ENCODE peak calls at places on chromosomes 5 and 9, in seven cellular contexts. L, E, R, B, J, M and G are unnamed samples.

GRCh38 chr5:135131801-135132675 is 98.0 kb upstream of the PITX1 start:
- DNase-seq in L (no peak), E (peak), R (no peak), B (no peak), J (no peak), M (no peak), G (no peak)

GRCh38 chr9:105241356-105242043 is 3.0 kb upstream of the SLC44A1 start:
- DNase-seq in L (no peak), E (no peak), R (no peak), B (no peak), J (no peak), M (no peak), G (no peak)

GRCh38 chr5:137624786-137625349 is 111.0 kb downstream of the KLHL3 start:
- DNase-seq in L (no peak), E (no peak), R (no peak), B (no peak), J (no peak), M (no peak), G (no peak)

GRCh38 chr9:12748954-12749353 is 25.9 kb upstream of the LURAP1L start:
- DNase-seq in L (no peak), E (no peak), R (no peak), B (no peak), J (no peak), M (no peak), G (no peak)

GRCh38 chr5:10832987-10833386 is 72.0 kb upstream of the DAP start:
- DNase-seq in L (no peak), E (no peak), R (no peak), B (no peak), J (no peak), M (no peak), G (no peak)

GRCh38 chr5:153629496-153629895 is 139.0 kb downstream of the GRIA1 start:
- DNase-seq in L (no peak), E (no peak), R (no peak), B (no peak), J (no peak), M (no peak), G (no peak)

GRCh38 chr9:81632599-81632998 is 56.7 kb downstream of the TLE1 start:
- DNase-seq in L (no peak), E (no peak), R (no peak), B (no peak), J (no peak), M (peak), G (no peak)

GRCh38 chr5:112420111-112420864 is 1.2 kb upstream of the EPB41L4A start:
- DNase-seq in L (peak), E (peak), R (peak), B (peak), J (peak), M (peak), G (peak)

GRCh38 chr9:113462781-113463286 is 693 bp upstream of the RGS3 start:
- DNase-seq in L (no peak), E (no peak), R (no peak), B (no peak), J (no peak), M (no peak), G (no peak)

GRCh38 chr5:141825241-141825671 is 53.0 kb downstream of the PCDH1 start:
- DNase-seq in L (no peak), E (no peak), R (no peak), B (no peak), J (no peak), M (no peak), G (no peak)

GRCh38 chr5:74521401-74521800 is 119.1 kb downstream of the ENC1 start:
- DNase-seq in L (no peak), E (no peak), R (no peak), B (no peak), J (no peak), M (no peak), G (no peak)

GRCh38 chr9:37903581-37903830 is 421 bp downstream of the SLC25A51 start:
- DNase-seq in L (peak), E (no peak), R (no peak), B (peak), J (no peak), M (no peak), G (no peak)

GRCh38 chr5:146909496-146910068 is 31.0 kb upstream of the PPP2R2B start:
- DNase-seq in L (no peak), E (no peak), R (no peak), B (peak), J (no peak), M (no peak), G (no peak)

GRCh38 chr5:146910239-146910638 is 31.7 kb upstream of the PPP2R2B start:
- DNase-seq in L (no peak), E (no peak), R (no peak), B (no peak), J (peak), M (peak), G (no peak)

GRCh38 chr5:146904890-146905289 is 26.3 kb upstream of the PPP2R2B start:
- DNase-seq in L (no peak), E (no peak), R (no peak), B (no peak), J (no peak), M (no peak), G (no peak)

GRCh38 chr5:146903789-146904188 is 25.2 kb upstream of the PPP2R2B start:
- DNase-seq in L (no peak), E (no peak), R (no peak), B (no peak), J (no peak), M (peak), G (no peak)

DNA sequence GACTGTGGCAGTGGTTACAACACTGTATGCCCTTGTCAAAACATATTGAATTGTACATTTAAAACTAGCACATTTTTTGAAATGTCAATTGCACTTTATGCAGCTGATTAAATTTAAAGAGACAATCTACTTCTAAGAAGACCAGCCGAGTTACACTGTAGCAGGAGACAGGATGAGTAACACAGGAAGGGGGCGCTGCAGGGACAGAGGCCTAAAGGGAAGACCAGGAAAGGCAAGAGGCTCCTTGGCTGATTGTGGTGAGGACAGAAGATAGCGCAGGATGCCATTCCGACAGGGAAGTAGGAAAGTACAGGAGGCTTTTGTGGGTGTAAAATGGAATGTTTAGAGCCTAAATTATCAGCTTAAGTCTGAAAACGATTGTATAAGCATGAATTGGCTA is 28.2 kb upstream of the PPP2R2B start:
- DNase-seq in L (peak), E (peak), R (peak), B (no peak), J (no peak), M (peak), G (peak)
- TF ChIP-seq CTCF in L (peak), E (peak), R (peak), B (no peak), J (no peak), M (peak), G (no peak)

GRCh38 chr5:140107312-140108092 is 6.4 kb upstream of the PURA start:
- DNase-seq in L (peak), E (peak), R (peak), B (peak), J (peak), M (peak), G (peak)
- TF ChIP-seq CTCF in L (no peak), E (no peak), R (peak), B (peak), J (peak), M (peak), G (no peak)

GRCh38 chr5:95799181-95799835 is 23.2 kb downstream of the GLRX start:
- DNase-seq in L (no peak), E (no peak), R (no peak), B (no peak), J (no peak), M (no peak), G (no peak)
- TF ChIP-seq CTCF in L (no peak), E (no peak), R (no peak), B (no peak), J (no peak), M (no peak), G (no peak)

GRCh38 chr9:123102380-123103113 is 69.1 kb downstream of the GPR21 start:
- DNase-seq in L (no peak), E (no peak), R (no peak), B (no peak), J (no peak), M (peak), G (no peak)

GRCh38 chr9:123097709-123098459 is 64.4 kb downstream of the GPR21 start:
- DNase-seq in L (no peak), E (no peak), R (no peak), B (no peak), J (no peak), M (no peak), G (no peak)

GRCh38 chr9:123104807-123105206 is 71.3 kb downstream of the GPR21 start:
- DNase-seq in L (no peak), E (no peak), R (no peak), B (no peak), J (no peak), M (no peak), G (no peak)

GRCh38 chr9:123099548-123099947 is 66.1 kb downstream of the GPR21 start:
- DNase-seq in L (no peak), E (no peak), R (no peak), B (no peak), J (no peak), M (no peak), G (no peak)

GRCh38 chr9:123099042-123099441 is 65.6 kb downstream of the GPR21 start:
- DNase-seq in L (no peak), E (no peak), R (no peak), B (no peak), J (no peak), M (no peak), G (no peak)
- TF ChIP-seq CTCF in L (no peak), E (no peak), R (no peak), B (no peak), J (no peak), M (no peak), G (no peak)

GRCh38 chr5:172666251-172666650 is 25.2 kb downstream of the NEURL1B start:
- DNase-seq in L (peak), E (peak), R (no peak), B (no peak), J (no peak), M (no peak), G (no peak)

GRCh38 chr5:172665049-172665541 is 24.0 kb downstream of the NEURL1B start:
- DNase-seq in L (no peak), E (no peak), R (no peak), B (no peak), J (no peak), M (no peak), G (no peak)

GRCh38 chr5:172662596-172662995 is 21.5 kb downstream of the NEURL1B start:
- DNase-seq in L (no peak), E (no peak), R (no peak), B (no peak), J (no peak), M (no peak), G (no peak)

GRCh38 chr5:172661536-172661935 is 20.5 kb downstream of the NEURL1B start:
- DNase-seq in L (peak), E (no peak), R (no peak), B (no peak), J (no peak), M (no peak), G (no peak)

DNA sequence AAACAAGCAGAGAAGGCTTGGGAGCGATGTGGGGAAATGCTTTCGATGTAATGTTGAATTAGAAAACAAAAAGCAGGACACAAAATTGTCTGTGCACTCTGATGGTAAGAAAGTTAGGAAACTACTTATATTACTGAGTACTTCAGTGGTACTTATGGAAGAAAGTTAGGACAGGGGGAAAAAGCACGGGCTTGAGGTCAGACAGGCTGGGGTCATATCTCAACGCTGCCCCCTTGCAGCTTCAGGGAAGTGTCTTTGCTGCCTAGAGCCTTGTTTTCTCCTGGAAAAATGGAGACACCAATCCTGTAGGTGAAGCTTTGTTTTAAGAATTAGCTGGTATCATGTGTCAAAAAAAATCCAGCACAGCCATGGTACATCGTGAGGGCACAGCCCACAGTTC is 23.0 kb downstream of the NEURL1B start:
- DNase-seq in L (no peak), E (no peak), R (no peak), B (no peak), J (no peak), M (no peak), G (no peak)
- TF ChIP-seq CTCF in L (no peak), E (peak), R (no peak), B (no peak), J (no peak), M (no peak), G (no peak)